ENCODE peak calls at places on chromosomes 1 and 21, in four cellular contexts. A, G, M and O are unnamed samples.
A peak's percentile ranks its signal among the peaks of the same experiment; 100 is the strongest.

GRCh38 chr1:21665711-21666571 is 3.2 kb downstream of the RAP1GAP start:
- DNase-seq in A (no peak), G (no peak), M (no peak), O (no peak)

GRCh38 chr1:67134692-67135091 is at the start of gene C1orf141:
- DNase-seq in A (peak; percentile 66), G (no peak), M (peak; percentile 8), O (no peak)

GRCh38 chr1:205954819-205955404 is 11.7 kb upstream of the SLC26A9 start:
- DNase-seq in A (peak; percentile 18), G (no peak), M (no peak), O (no peak)

GRCh38 chr1:12056331-12056841 is 6.7 kb upstream of the TNFRSF8 start:
- DNase-seq in A (no peak), G (no peak), M (no peak), O (no peak)

GRCh38 chr1:10635992-10636391 is 160.5 kb downstream of the CASZ1 start:
- DNase-seq in A (no peak), G (no peak), M (no peak), O (peak; percentile 81)

GRCh38 chr1:186802388-186802787 is 26.4 kb upstream of the PLA2G4A start:
- DNase-seq in A (no peak), G (no peak), M (no peak), O (no peak)

GRCh38 chr1:99681583-99681982 is 35.7 kb downstream of the PALMD start:
- DNase-seq in A (no peak), G (no peak), M (no peak), O (no peak)

GRCh38 chr1:107992341-107992740 is 27.4 kb upstream of the VAV3 start:
- DNase-seq in A (no peak), G (no peak), M (no peak), O (no peak)

GRCh38 chr1:69845655-69846054 is 277.9 kb downstream of the LRRC7 start:
- DNase-seq in A (no peak), G (no peak), M (no peak), O (no peak)

GRCh38 chr21:17081193-17081592 is 431.6 kb upstream of the CXADR start:
- DNase-seq in A (no peak), G (no peak), M (no peak), O (no peak)

GRCh38 chr21:30248844-30249243 is 32.9 kb upstream of the CLDN8 start:
- DNase-seq in A (no peak), G (no peak), M (no peak), O (no peak)

GRCh38 chr1:24981632-24982007 is 51.5 kb upstream of the RUNX3 start:
- DNase-seq in A (no peak), G (no peak), M (no peak), O (no peak)

GRCh38 chr1:94025383-94026340 is 95.3 kb downstream of the ABCA4 start:
- DNase-seq in A (peak; percentile 45), G (no peak), M (peak; percentile 38), O (no peak)

GRCh38 chr1:2388004-2388913 is 3.1 kb downstream of the MORN1 start:
- DNase-seq in A (no peak), G (no peak), M (no peak), O (peak; percentile 18)

GRCh38 chr1:18256318-18257235 is 149.0 kb downstream of the IGSF21 start:
- DNase-seq in A (peak; percentile 77), G (peak; percentile 38), M (peak; percentile 84), O (peak; percentile 66)

GRCh38 chr1:97337250-97338030 is 583.4 kb downstream of the DPYD start:
- DNase-seq in A (no peak), G (no peak), M (no peak), O (no peak)

GRCh38 chr1:39646232-39647081 is 7.0 kb upstream of the HEYL start:
- DNase-seq in A (peak; percentile 82), G (peak; percentile 36), M (no peak), O (peak; percentile 92)

GRCh38 chr21:38912789-38913119 is 107.0 kb downstream of the ETS2 start:
- DNase-seq in A (no peak), G (no peak), M (no peak), O (no peak)

GRCh38 chr1:232477728-232478127 is 152.2 kb downstream of the SIPA1L2 start:
- DNase-seq in A (no peak), G (no peak), M (no peak), O (no peak)

GRCh38 chr1:33443705-33444180 is 12.8 kb upstream of the PHC2 start:
- DNase-seq in A (peak; percentile 64), G (no peak), M (no peak), O (no peak)

GRCh38 chr1:25484096-25484495 is 53.4 kb downstream of the MACO1 start:
- DNase-seq in A (no peak), G (peak; percentile 21), M (no peak), O (peak; percentile 62)

GRCh38 chr1:20404466-20404865 is 81.5 kb downstream of the CAMK2N1 start:
- DNase-seq in A (peak; percentile 43), G (no peak), M (no peak), O (no peak)

GRCh38 chr1:21355956-21356355 is 65.7 kb upstream of the ECE1 start:
- DNase-seq in A (no peak), G (no peak), M (no peak), O (no peak)

GRCh38 chr1:16451868-16452528 is 11.5 kb downstream of the NECAP2 start:
- DNase-seq in A (no peak), G (no peak), M (no peak), O (no peak)

GRCh38 chr1:108852141-108852540 is 4.8 kb downstream of the AKNAD1 start:
- DNase-seq in A (no peak), G (no peak), M (no peak), O (no peak)

GRCh38 chr21:25689226-25689625 is 45.5 kb downstream of the ATP5PF start:
- DNase-seq in A (no peak), G (no peak), M (no peak), O (no peak)

GRCh38 chr1:168637350-168637991 is 61.1 kb downstream of the XCL1 start:
- DNase-seq in A (peak; percentile 11), G (no peak), M (no peak), O (no peak)

GRCh38 chr1:172163479-172164215 is 256.8 kb upstream of the C1orf105 start:
- DNase-seq in A (no peak), G (no peak), M (no peak), O (no peak)

GRCh38 chr1:182667848-182668505 is 16.4 kb downstream of the RGS8 start:
- DNase-seq in A (no peak), G (no peak), M (no peak), O (no peak)

GRCh38 chr21:36509966-36510742 is 30.2 kb upstream of the CLDN14 start:
- DNase-seq in A (peak; percentile 78), G (peak; percentile 59), M (no peak), O (peak; percentile 65)